ENCODE peak calls at places on chromosomes 16 and 17, in nine cellular contexts. H is lower lobe of right lung; W is MV-4-11; E is amygdala; D is cardiac fibroblast; C is iPS DF 19.7; Z is stimulated activated CD4-positive, alpha-beta T cell treated with anti-CD3 and anti-CD28 coated beads, Interleukin-2, amount 100 ng/mL, for 48 hours; T is fibroblast of lung; Q is stimulated activated CD8-positive, alpha-beta memory T cell treated with anti-CD3 and anti-CD28 coated beads, Interleukin-4, amount 100 ng/mL, for 24 hours. A is an unnamed sample.

GRCh38 chr17:77802811-77803220 is 155.7 kb upstream of the TNRC6C start:
- DNase-seq in Z (no peak), C (no peak), W (no peak), D (peak; percentile 74), H (no peak), Q (no peak), T (peak; percentile 42), E (no peak), A (no peak)

GRCh38 chr17:42153919-42154491 is 784 bp downstream of the RAB5C start:
- DNase-seq in T (peak; percentile 43), E (no peak), H (no peak), C (no peak), Z (no peak), D (peak; percentile 42), Q (no peak), W (peak; percentile 65), A (no peak)

GRCh38 chr16:57563761-57564160 is 21.3 kb downstream of the ADGRG5 start:
- DNase-seq in H (no peak), T (no peak), Z (no peak), D (no peak), W (no peak), C (no peak), E (no peak), Q (no peak), A (no peak)

GRCh38 chr17:49986396-49987289 is 8.4 kb downstream of the DLX3 start:
- DNase-seq in Q (no peak), W (no peak), D (no peak), E (no peak), H (no peak), C (no peak), T (no peak), Z (no peak), A (no peak)

GRCh38 chr17:4502466-4503154 is 3.9 kb downstream of the SPNS2 start:
- DNase-seq in Z (no peak), Q (no peak), W (no peak), T (no peak), D (no peak), H (no peak), E (no peak), C (no peak), A (no peak)

GRCh38 chr16:58102665-58103427 is 26.3 kb downstream of the CFAP20 start:
- DNase-seq in E (no peak), D (no peak), Z (no peak), T (no peak), H (no peak), C (no peak), W (no peak), Q (no peak), A (no peak)

GRCh38 chr17:29588561-29589411 is 662 bp downstream of the GIT1 start:
- DNase-seq in W (no peak), H (peak; percentile 67), D (peak; percentile 29), E (no peak), Q (no peak), Z (no peak), T (peak; percentile 24), C (no peak), A (peak; percentile 40)

GRCh38 chr16:49416276-49416675 is 42.7 kb downstream of the C16orf78 start:
- DNase-seq in T (no peak), Q (no peak), E (no peak), D (no peak), H (no peak), W (no peak), Z (no peak), C (no peak), A (no peak)

GRCh38 chr16:65600629-65601028 is 478.8 kb upstream of the CDH11 start:
- DNase-seq in D (no peak), H (no peak), T (peak; percentile 63), Z (no peak), W (no peak), C (no peak), Q (no peak), E (no peak), A (no peak)

GRCh38 chr16:56262879-56263245 is 71.6 kb downstream of the GNAO1 start:
- DNase-seq in E (no peak), H (no peak), D (no peak), Z (no peak), C (no peak), T (no peak), Q (no peak), W (no peak), A (no peak)

GRCh38 chr16:14562691-14563491 is 67.2 kb downstream of the PARN start:
- DNase-seq in W (peak; percentile 45), H (no peak), E (no peak), Z (no peak), C (no peak), D (peak; percentile 56), Q (no peak), T (peak; percentile 61), A (no peak)

GRCh38 chr16:75053791-75054555 is 55.1 kb downstream of the ZNRF1 start:
- DNase-seq in Q (no peak), E (peak; percentile 23), W (peak; percentile 18), T (no peak), Z (no peak), C (no peak), H (peak; percentile 53), D (no peak), A (no peak)

GRCh38 chr17:27491713-27492190 is 35.5 kb downstream of the KSR1 start:
- DNase-seq in H (no peak), E (no peak), Z (no peak), D (no peak), T (no peak), W (no peak), Q (no peak), C (no peak), A (no peak)

GRCh38 chr17:2214887-2215615 is 88.5 kb downstream of the SMG6 start:
- DNase-seq in W (peak; percentile 26), T (peak; percentile 93), C (no peak), E (no peak), Z (no peak), D (peak; percentile 70), Q (no peak), H (no peak), A (no peak)

GRCh38 chr17:40021471-40021961 is 6.3 kb downstream of the CSF3 start:
- DNase-seq in C (no peak), T (peak; percentile 53), E (no peak), Z (no peak), D (peak; percentile 68), W (no peak), Q (no peak), H (no peak), A (no peak)

GRCh38 chr17:81869221-81870154 is 1.6 kb downstream of the ARHGDIA start:
- DNase-seq in Q (peak; percentile 36), D (peak; percentile 55), C (no peak), Z (no peak), E (no peak), W (peak; percentile 23), H (no peak), T (peak; percentile 33), A (no peak)

GRCh38 chr16:22220076-22220453 is 14.0 kb downstream of the EEF2K start:
- DNase-seq in D (peak; percentile 66), E (no peak), Z (no peak), W (no peak), C (no peak), Q (no peak), H (peak; percentile 56), T (peak; percentile 27), A (no peak)

GRCh38 chr17:67891481-67892119 is 66.3 kb downstream of the BPTF start:
- DNase-seq in Q (no peak), D (peak; percentile 61), E (no peak), H (no peak), T (peak; percentile 54), Z (no peak), C (no peak), W (no peak), A (no peak)

GRCh38 chr17:31484821-31485220 is 93.3 kb downstream of the RAB11FIP4 start:
- DNase-seq in D (no peak), T (no peak), Q (no peak), H (no peak), Z (no peak), E (no peak), C (no peak), W (no peak), A (no peak)